ENCODE peak calls at places on chromosome 13, in ten cellular contexts. E is CD4-positive, alpha-beta T cell; N is COR-L47; U is HTR-8/SVneo; D is effector memory CD4-positive, alpha-beta T cell; W is T-helper 17 cell; Q is fibroblast of pulmonary artery; B is H1; X is GM04503; S is amniotic epithelial cell. G is an unnamed sample.

GRCh38 chr13:76512676-76513277 is 373.4 kb downstream of the KCTD12 start:
- DNase-seq in E (no peak), N (no peak), U (no peak), D (no peak), W (no peak), Q (peak), B (no peak), X (peak), S (peak), G (no peak)

GRCh38 chr13:111859361-111860105 is 207.4 kb upstream of the SOX1 start:
- DNase-seq in E (no peak), N (peak), U (no peak), D (no peak), W (no peak), Q (no peak), B (no peak), X (no peak), S (no peak), G (no peak)

GRCh38 chr13:83377486-83377885 is 504.8 kb downstream of the SLITRK1 start:
- DNase-seq in E (no peak), N (no peak), U (no peak), D (no peak), W (no peak), Q (peak), B (no peak), X (no peak), S (no peak), G (no peak)

GRCh38 chr13:73693215-73693614 is 441.0 kb downstream of the KLF12 start:
- DNase-seq in E (no peak), N (no peak), U (no peak), D (no peak), W (no peak), Q (no peak), B (no peak), X (no peak), S (no peak), G (no peak)

GRCh38 chr13:67117010-67117550 is 113.1 kb downstream of the PCDH9 start:
- DNase-seq in E (no peak), N (no peak), U (no peak), D (no peak), W (no peak), Q (peak), B (no peak), X (no peak), S (no peak), G (no peak)

GRCh38 chr13:28037399-28037798 is 48.9 kb upstream of the URAD start:
- DNase-seq in E (no peak), N (no peak), U (no peak), D (no peak), W (no peak), Q (no peak), B (no peak), X (no peak), S (no peak), G (no peak)

GRCh38 chr13:45055902-45056648 is 64.2 kb upstream of the GTF2F2 start:
- DNase-seq in E (no peak), N (no peak), U (no peak), D (no peak), W (no peak), Q (peak), B (no peak), X (no peak), S (peak), G (no peak)

GRCh38 chr13:104984296-104984818 is 1551.1 kb downstream of the EFNB2 start:
- DNase-seq in E (no peak), N (no peak), U (no peak), D (no peak), W (peak), Q (peak), B (no peak), X (no peak), S (peak), G (no peak)

GRCh38 chr13:53191091-53191490 is 162.5 kb downstream of the OLFM4 start:
- DNase-seq in E (no peak), N (no peak), U (peak), D (no peak), W (no peak), Q (peak), B (peak), X (no peak), S (peak), G (no peak)

GRCh38 chr13:24623141-24623665 is 57.0 kb upstream of the ATP12A start:
- DNase-seq in E (no peak), N (no peak), U (no peak), D (no peak), W (no peak), Q (no peak), B (no peak), X (no peak), S (no peak), G (no peak)

GRCh38 chr13:54787754-54788153 is 1759.1 kb downstream of the OLFM4 start:
- DNase-seq in E (no peak), N (no peak), U (no peak), D (no peak), W (no peak), Q (no peak), B (no peak), X (no peak), S (no peak), G (no peak)

GRCh38 chr13:33940898-33941297 is 122.9 kb downstream of the RFC3 start:
- DNase-seq in E (no peak), N (no peak), U (no peak), D (no peak), W (no peak), Q (peak), B (no peak), X (no peak), S (peak), G (no peak)

GRCh38 chr13:113125506-113126264 is 3.1 kb downstream of the F10 start:
- DNase-seq in E (no peak), N (no peak), U (no peak), D (no peak), W (no peak), Q (no peak), B (no peak), X (no peak), S (no peak), G (no peak)

GRCh38 chr13:19088416-19088815 is 93.2 kb downstream of the TUBA3C start:
- DNase-seq in E (no peak), N (no peak), U (no peak), D (no peak), W (no peak), Q (no peak), B (no peak), X (no peak), S (no peak), G (no peak)

GRCh38 chr13:75294110-75294509 is 187.9 kb downstream of the TBC1D4 start:
- DNase-seq in E (no peak), N (no peak), U (no peak), D (no peak), W (no peak), Q (no peak), B (no peak), X (no peak), S (no peak), G (no peak)

GRCh38 chr13:22846551-22846950 is 334.2 kb upstream of the SGCG start:
- DNase-seq in E (no peak), N (no peak), U (no peak), D (no peak), W (no peak), Q (no peak), B (no peak), X (no peak), S (no peak), G (no peak)

GRCh38 chr13:24613755-24614154 is 66.5 kb upstream of the ATP12A start:
- DNase-seq in E (no peak), N (no peak), U (no peak), D (no peak), W (no peak), Q (no peak), B (no peak), X (no peak), S (no peak), G (no peak)

GRCh38 chr13:96238861-96239260 is 149.0 kb downstream of the HS6ST3 start:
- DNase-seq in E (no peak), N (no peak), U (no peak), D (no peak), W (no peak), Q (no peak), B (no peak), X (no peak), S (peak), G (no peak)

GRCh38 chr13:113211774-113212173 is 2.4 kb downstream of the CUL4A start:
- DNase-seq in E (no peak), N (peak), U (no peak), D (no peak), W (no peak), Q (no peak), B (no peak), X (no peak), S (no peak), G (no peak)